ENCODE peak calls at places on chromosomes 12 and 14, in six cellular contexts. Q, N, Y, H, Z and U are unnamed samples.

GRCh38 chr14:68695326-68695768 is 97.5 kb downstream of the ZFP36L1 start:
- DNase-seq in Q (no peak), N (peak), Y (no peak), H (peak), Z (peak), U (peak)

GRCh38 chr12:47097276-47097896 is 17.6 kb upstream of the AMIGO2 start:
- DNase-seq in Q (no peak), N (no peak), Y (no peak), H (no peak), Z (peak), U (no peak)

GRCh38 chr12:80777587-80777986 is 60.9 kb downstream of the MYF5 start:
- DNase-seq in Q (no peak), N (no peak), Y (no peak), H (no peak), Z (no peak), U (no peak)

GRCh38 chr14:64637735-64638473 is 66.3 kb upstream of the PLEKHG3 start:
- DNase-seq in Q (no peak), N (no peak), Y (no peak), H (no peak), Z (peak), U (no peak)

GRCh38 chr12:3122841-3123678 is 45.9 kb downstream of the TSPAN9 start:
- DNase-seq in Q (peak), N (no peak), Y (no peak), H (no peak), Z (peak), U (no peak)

GRCh38 chr12:85874064-85874463 is at the start of gene NTS:
- DNase-seq in Q (no peak), N (no peak), Y (no peak), H (no peak), Z (no peak), U (no peak)

GRCh38 chr12:53995311-53996187 is 4.4 kb upstream of the HOXC9 start:
- DNase-seq in Q (no peak), N (no peak), Y (peak), H (no peak), Z (peak), U (no peak)

GRCh38 chr12:1050059-1050707 is 59.2 kb downstream of the ERC1 start:
- DNase-seq in Q (no peak), N (no peak), Y (no peak), H (no peak), Z (no peak), U (no peak)

GRCh38 chr14:102523200-102524025 is 13.8 kb upstream of the ANKRD9 start:
- DNase-seq in Q (no peak), N (no peak), Y (no peak), H (no peak), Z (no peak), U (no peak)

GRCh38 chr14:37436519-37436918 is 158.5 kb downstream of the FOXA1 start:
- DNase-seq in Q (no peak), N (no peak), Y (no peak), H (no peak), Z (no peak), U (no peak)

GRCh38 chr14:68598621-68599447 is 194.0 kb downstream of the ZFP36L1 start:
- DNase-seq in Q (peak), N (peak), Y (peak), H (no peak), Z (peak), U (no peak)

GRCh38 chr14:71472281-71472960 is 459.8 kb upstream of the RGS6 start:
- DNase-seq in Q (no peak), N (no peak), Y (no peak), H (no peak), Z (no peak), U (no peak)

GRCh38 chr12:107571492-107571891 is 114.1 kb upstream of the PWP1 start:
- DNase-seq in Q (no peak), N (no peak), Y (no peak), H (no peak), Z (no peak), U (no peak)

GRCh38 chr14:96084796-96085195 is 45.6 kb downstream of the C14orf132 start:
- DNase-seq in Q (no peak), N (no peak), Y (no peak), H (no peak), Z (no peak), U (no peak)

GRCh38 chr12:89984846-89985245 is 276.2 kb upstream of the ATP2B1 start:
- DNase-seq in Q (no peak), N (no peak), Y (no peak), H (no peak), Z (no peak), U (no peak)

GRCh38 chr12:19689226-19689625 is 249.9 kb downstream of the AEBP2 start:
- DNase-seq in Q (no peak), N (no peak), Y (peak), H (no peak), Z (no peak), U (no peak)

GRCh38 chr14:32407170-32407569 is 78.1 kb downstream of the AKAP6 start:
- DNase-seq in Q (no peak), N (no peak), Y (no peak), H (no peak), Z (no peak), U (no peak)

GRCh38 chr14:65230287-65230728 is 128.0 kb upstream of the MAX start:
- DNase-seq in Q (peak), N (no peak), Y (peak), H (no peak), Z (no peak), U (no peak)

GRCh38 chr12:47838286-47838931 is 18.7 kb upstream of the HDAC7 start:
- DNase-seq in Q (no peak), N (peak), Y (peak), H (no peak), Z (no peak), U (no peak)

GRCh38 chr12:130944878-130945277 is 8.8 kb upstream of the ADGRD1 start:
- DNase-seq in Q (no peak), N (no peak), Y (no peak), H (no peak), Z (no peak), U (no peak)

GRCh38 chr14:22536853-22537338 is 52.1 kb downstream of the DAD1 start:
- DNase-seq in Q (no peak), N (peak), Y (peak), H (peak), Z (peak), U (peak)

GRCh38 chr14:73209943-73210342 is 27.4 kb upstream of the PAPLN start:
- DNase-seq in Q (no peak), N (no peak), Y (no peak), H (no peak), Z (peak), U (no peak)

GRCh38 chr12:115407036-115407435 is 723.1 kb upstream of the TBX3 start:
- DNase-seq in Q (no peak), N (no peak), Y (no peak), H (no peak), Z (no peak), U (no peak)

GRCh38 chr14:20855652-20856291 is 35.4 kb upstream of the RNASE3 start:
- DNase-seq in Q (peak), N (peak), Y (peak), H (peak), Z (peak), U (peak)

GRCh38 chr14:67618617-67619063 is 1.1 kb upstream of the ARG2 start:
- DNase-seq in Q (no peak), N (no peak), Y (peak), H (no peak), Z (peak), U (peak)

GRCh38 chr12:89051065-89051677 is 301.1 kb downstream of the DUSP6 start:
- DNase-seq in Q (no peak), N (peak), Y (peak), H (no peak), Z (peak), U (no peak)

GRCh38 chr14:104424406-104425072 is 155.0 kb upstream of the C14orf180 start:
- DNase-seq in Q (no peak), N (no peak), Y (no peak), H (no peak), Z (no peak), U (no peak)

GRCh38 chr14:33210304-33210703 is 271.6 kb downstream of the NPAS3 start:
- DNase-seq in Q (no peak), N (no peak), Y (no peak), H (no peak), Z (no peak), U (peak)

GRCh38 chr12:131863711-131864396 is 30.6 kb upstream of the ULK1 start:
- DNase-seq in Q (no peak), N (no peak), Y (no peak), H (no peak), Z (no peak), U (no peak)

GRCh38 chr14:69090187-69090789 is 62.6 kb downstream of the DCAF5 start:
- DNase-seq in Q (no peak), N (peak), Y (peak), H (no peak), Z (peak), U (no peak)

GRCh38 chr12:98188649-98189048 is 326.7 kb upstream of the TMPO start:
- DNase-seq in Q (no peak), N (no peak), Y (no peak), H (no peak), Z (no peak), U (no peak)

GRCh38 chr12:114703060-114703493 is 19.1 kb upstream of the TBX3 start:
- DNase-seq in Q (no peak), N (no peak), Y (no peak), H (no peak), Z (no peak), U (no peak)

GRCh38 chr12:105843989-105844768 is 294.6 kb downstream of the NUAK1 start:
- DNase-seq in Q (no peak), N (no peak), Y (no peak), H (no peak), Z (no peak), U (peak)
- H3K4me3 ChIP-seq in Q (no peak), N (no peak), Y (no peak), H (no peak), Z (no peak), U (no peak)

GRCh38 chr14:100307215-100308111 is 1.2 kb upstream of the SLC25A29 start:
- DNase-seq in Q (no peak), N (no peak), Y (peak), H (no peak), Z (no peak), U (no peak)
- TF ChIP-seq CTCF in Q (no peak), N (no peak), Y (no peak), H (no peak), Z (no peak), U (no peak)

DNA sequence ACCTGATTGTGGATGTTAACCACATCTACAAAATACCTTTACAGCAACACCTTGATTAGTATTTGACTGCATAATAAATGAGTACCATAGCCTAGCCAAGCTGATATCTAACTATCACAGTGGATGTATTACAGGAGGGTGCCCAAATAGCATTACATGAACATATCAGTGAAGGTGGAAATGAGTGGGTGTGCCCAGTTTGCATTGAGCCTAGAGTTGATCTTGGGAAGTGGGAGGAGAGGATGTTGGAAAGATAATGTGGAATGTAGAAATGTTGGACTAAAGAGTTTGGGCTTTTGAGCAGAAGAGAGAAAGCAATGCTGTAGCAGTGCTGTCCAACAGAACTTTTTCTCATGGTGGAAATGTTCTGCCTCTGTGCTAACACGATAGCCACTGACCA is 98.9 kb downstream of the ANO6 start:
- DNase-seq in Q (no peak), N (no peak), Y (no peak), H (no peak), Z (no peak), U (no peak)
- H3K4me3 ChIP-seq in Q (no peak), N (no peak), Y (no peak), H (no peak), Z (no peak), U (no peak)

GRCh38 chr14:76497550-76498484 is 121.9 kb downstream of the ESRRB start:
- DNase-seq in Q (no peak), N (no peak), Y (no peak), H (no peak), Z (no peak), U (no peak)
- TF ChIP-seq CTCF in Q (no peak), N (peak), Y (no peak), H (peak), Z (no peak), U (peak)

GRCh38 chr14:50110323-50111037 is 5.9 kb downstream of the VCPKMT start:
- DNase-seq in Q (no peak), N (no peak), Y (no peak), H (no peak), Z (no peak), U (no peak)

GRCh38 chr14:50116986-50117385 is 614 bp upstream of the VCPKMT start:
- DNase-seq in Q (no peak), N (no peak), Y (no peak), H (no peak), Z (no peak), U (no peak)

GRCh38 chr14:50109342-50109741 is 7.0 kb downstream of the VCPKMT start:
- DNase-seq in Q (no peak), N (peak), Y (no peak), H (no peak), Z (no peak), U (no peak)

GRCh38 chr14:50116221-50116956 is at the start of gene VCPKMT:
- DNase-seq in Q (peak), N (peak), Y (peak), H (peak), Z (peak), U (peak)

GRCh38 chr14:50113381-50113811 is 3.0 kb downstream of the VCPKMT start:
- DNase-seq in Q (no peak), N (no peak), Y (no peak), H (no peak), Z (no peak), U (no peak)
- H3K4me3 ChIP-seq in Q (no peak), N (no peak), Y (no peak), H (peak), Z (no peak), U (no peak)

GRCh38 chr12:127455347-127456265 is 811.4 kb upstream of the TMEM132C start:
- DNase-seq in Q (no peak), N (no peak), Y (no peak), H (no peak), Z (no peak), U (no peak)

GRCh38 chr12:127445583-127445982 is 821.4 kb upstream of the TMEM132C start:
- DNase-seq in Q (no peak), N (no peak), Y (no peak), H (no peak), Z (no peak), U (no peak)

DNA sequence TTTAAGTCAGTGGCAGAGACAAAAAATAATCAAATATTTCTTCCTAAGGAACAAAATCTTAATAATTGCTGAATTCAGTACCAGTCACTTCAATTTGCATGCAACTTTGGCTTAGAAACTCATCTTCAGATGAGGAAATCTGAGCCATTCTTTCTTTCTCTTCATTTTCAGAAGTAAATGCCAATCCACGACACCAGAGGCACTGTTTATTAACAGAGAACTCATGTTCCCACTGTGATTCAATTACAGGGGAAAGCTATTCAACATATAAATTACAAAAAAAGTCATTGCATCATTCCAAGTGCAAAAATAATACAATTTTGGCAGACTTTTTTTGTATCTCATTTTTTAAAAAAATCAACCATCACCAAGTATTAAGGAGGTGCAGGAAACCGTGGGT is 816.1 kb upstream of the TMEM132C start:
- DNase-seq in Q (no peak), N (no peak), Y (no peak), H (no peak), Z (no peak), U (no peak)
- TF ChIP-seq CTCF in Q (no peak), N (no peak), Y (no peak), H (no peak), Z (no peak), U (no peak)

DNA sequence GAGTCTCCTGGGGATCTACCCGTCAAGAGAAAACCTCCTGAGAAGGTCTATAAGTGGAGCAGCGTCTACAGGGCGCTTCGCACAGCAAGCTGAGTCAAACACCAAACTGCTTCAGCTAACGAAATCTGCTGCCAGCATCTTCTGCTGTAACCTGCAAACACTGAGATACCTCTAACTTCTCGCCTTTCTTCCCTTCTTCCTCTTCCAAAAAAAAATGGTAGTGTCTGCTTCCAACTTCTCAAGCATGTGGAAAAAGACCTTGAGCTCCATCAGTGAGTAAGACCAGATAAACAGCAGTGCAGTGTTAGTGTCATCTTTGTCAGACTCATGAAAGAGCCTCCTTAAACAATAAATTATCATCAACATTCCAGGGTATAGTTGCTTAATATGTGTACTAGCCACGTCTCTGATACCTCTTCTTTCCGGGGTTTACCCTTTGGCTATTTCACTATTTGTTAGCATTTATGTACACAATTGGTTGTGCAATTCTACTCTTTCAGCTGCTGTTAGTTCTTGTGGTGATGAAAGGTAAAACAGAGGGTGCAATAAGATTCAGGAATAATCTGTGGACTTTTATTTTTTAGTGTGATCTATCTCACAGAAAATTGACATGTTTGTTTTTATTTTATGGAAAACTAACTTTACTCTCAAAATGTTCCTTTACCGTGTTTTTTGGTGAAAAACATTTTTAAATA is 81.6 kb downstream of the LLPH start:
- DNase-seq in Q (no peak), N (no peak), Y (no peak), H (no peak), Z (peak), U (no peak)
- H3K4me3 ChIP-seq in Q (no peak), N (no peak), Y (no peak), H (peak), Z (no peak), U (no peak)